ENCODE peak calls at places on chromosomes 3 and 15, in eight cellular contexts. Z, D, O, V, F, B, P and Y are unnamed samples.

GRCh38 chr3:176155012-176155411 is 1042.3 kb downstream of the TBL1XR1 start:
- DNase-seq in F (no peak), O (no peak), V (no peak), Z (no peak), P (no peak), D (no peak), B (no peak), Y (no peak)

GRCh38 chr3:54814224-54814623 is 113.6 kb downstream of the LRTM1 start:
- DNase-seq in P (no peak), Z (no peak), D (no peak), V (no peak), F (no peak), B (no peak), O (no peak), Y (no peak)

GRCh38 chr15:83106994-83107840 is at the start of gene TM6SF1:
- DNase-seq in O (no peak), F (no peak), D (peak; percentile 15), P (no peak), Z (no peak), B (no peak), V (no peak), Y (no peak)

GRCh38 chr3:149970716-149971402 is at the start of gene PFN2:
- DNase-seq in P (peak; percentile 33), O (peak; percentile 82), B (peak; percentile 29), V (peak; percentile 53), Z (peak; percentile 37), D (peak; percentile 80), F (peak; percentile 6), Y (peak; percentile 59)

GRCh38 chr3:158792709-158793108 is 9.1 kb upstream of the MFSD1 start:
- DNase-seq in P (peak; percentile 82), V (no peak), O (peak; percentile 92), Z (no peak), B (no peak), D (no peak), F (no peak), Y (no peak)

GRCh38 chr15:40048155-40048792 is 9.3 kb upstream of the SRP14 start:
- DNase-seq in F (no peak), O (no peak), V (no peak), P (no peak), D (no peak), Z (no peak), B (no peak), Y (peak; percentile 26)

GRCh38 chr3:9951962-9952805 is at the start of gene PRRT3:
- DNase-seq in V (peak; percentile 20), P (no peak), Z (peak; percentile 83), D (peak; percentile 33), O (peak; percentile 44), F (peak; percentile 37), B (no peak), Y (no peak)

GRCh38 chr3:28077566-28077965 is 163.9 kb upstream of the CMC1 start:
- DNase-seq in V (no peak), P (no peak), Z (no peak), D (no peak), F (no peak), O (peak; percentile 47), B (no peak), Y (peak; percentile 34)

GRCh38 chr3:52714335-52715302 is 8.7 kb downstream of the SPCS1 start:
- DNase-seq in D (no peak), O (no peak), V (no peak), F (no peak), P (no peak), B (no peak), Z (no peak), Y (peak; percentile 20)

GRCh38 chr15:75203017-75203907 is 1.6 kb downstream of the C15orf39 start:
- DNase-seq in Z (no peak), F (no peak), V (no peak), O (peak; percentile 58), P (no peak), B (no peak), D (no peak), Y (peak; percentile 20)